ENCODE peak calls at places on chromosomes 1 and 21, in four cellular contexts. H, Q, G and D are unnamed samples. For H4K20me1, the result is how much of the 10 kb centered on the place peaks cover.

GRCh38 chr1:99849413-99849743 is 783 bp upstream of the AGL start:
- DNase-seq in H (peak), Q (peak), G (no peak), D (no peak)

GRCh38 chr1:39106949-39107740 is 81.0 kb downstream of the NDUFS5 start:
- DNase-seq in H (no peak), Q (no peak), G (no peak), D (peak)

GRCh38 chr21:46394819-46395152 is 63.9 kb upstream of the DIP2A start:
- DNase-seq in H (no peak), Q (no peak), G (no peak), D (no peak)

GRCh38 chr1:94110946-94111740 is 9.8 kb downstream of the ABCA4 start:
- DNase-seq in H (no peak), Q (no peak), G (no peak), D (no peak)

GRCh38 chr1:207240325-207241095 is 81.0 kb upstream of the CD55 start:
- DNase-seq in H (no peak), Q (peak), G (no peak), D (peak)

GRCh38 chr1:21337931-21338567 is 47.8 kb upstream of the ECE1 start:
- DNase-seq in H (no peak), Q (no peak), G (no peak), D (peak)

GRCh38 chr1:228471762-228472398 is 15.3 kb upstream of the RNF187 start:
- DNase-seq in H (peak), Q (peak), G (no peak), D (peak)

GRCh38 chr21:16070207-16070651 is 340.4 kb downstream of the USP25 start:
- DNase-seq in H (no peak), Q (no peak), G (no peak), D (no peak)

GRCh38 chr21:46065215-46065992 is 32.5 kb upstream of the COL6A2 start:
- DNase-seq in H (no peak), Q (no peak), G (no peak), D (no peak)

GRCh38 chr21:40842197-40842552 is 4.8 kb downstream of the DSCAM start:
- DNase-seq in H (no peak), Q (no peak), G (no peak), D (no peak)

GRCh38 chr1:114719424-114719787 is 2.8 kb upstream of the NRAS start:
- DNase-seq in H (no peak), Q (no peak), G (no peak), D (no peak)

GRCh38 chr1:11498956-11499824 is 20.2 kb downstream of the DISP3 start:
- DNase-seq in H (no peak), Q (no peak), G (peak), D (no peak)

GRCh38 chr1:2610036-2610720 is 22.6 kb downstream of the MMEL1 start:
- DNase-seq in H (no peak), Q (no peak), G (no peak), D (no peak)

GRCh38 chr1:117985239-117985638 is 55.7 kb downstream of the WDR3 start:
- DNase-seq in H (no peak), Q (no peak), G (no peak), D (no peak)

DNA sequence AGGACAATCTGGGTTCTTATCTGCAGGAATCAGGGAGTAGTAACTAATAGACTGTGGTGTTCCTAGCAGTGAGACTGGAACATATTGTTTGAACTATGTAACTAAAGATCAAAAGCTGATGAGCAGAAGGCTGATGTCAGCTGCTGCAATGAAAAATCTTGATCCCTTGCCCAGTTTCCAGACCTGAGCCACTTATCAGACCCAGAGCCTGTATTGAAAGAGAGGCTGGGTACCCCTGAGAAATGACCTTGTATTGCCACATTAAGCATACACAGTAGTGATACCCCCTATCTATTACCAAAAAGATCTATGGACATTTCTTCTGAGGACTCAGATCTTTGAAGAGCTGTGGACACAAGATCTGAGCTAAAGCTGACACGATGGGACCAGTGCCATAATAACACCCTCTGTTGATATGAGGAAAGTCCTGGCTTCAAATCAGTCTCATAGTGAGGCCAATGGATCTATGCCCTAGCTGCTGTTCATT is 178.0 kb upstream of the GALNT2 start:
- DNase-seq in H (no peak), Q (no peak), G (peak), D (no peak)
- TF ChIP-seq JUN in H (no peak), Q (no peak), G (no peak), D (no peak)

GRCh38 chr1:214615871-214616270 is 12.9 kb downstream of the CENPF start:
- DNase-seq in H (no peak), Q (no peak), G (no peak), D (peak)
- H4K20me1 ChIP-seq in H (under half), Q (under half), G (under half), D (under half)

GRCh38 chr1:37561794-37562132 is 5.0 kb downstream of the DNALI1 start:
- DNase-seq in H (peak), Q (peak), G (peak), D (peak)

GRCh38 chr1:37559080-37559479 is 2.3 kb downstream of the DNALI1 start:
- DNase-seq in H (no peak), Q (no peak), G (no peak), D (no peak)

GRCh38 chr1:37567023-37567422 is 10.3 kb downstream of the DNALI1 start:
- DNase-seq in H (no peak), Q (no peak), G (no peak), D (no peak)

GRCh38 chr1:37561096-37561793 is 4.5 kb downstream of the DNALI1 start:
- DNase-seq in H (no peak), Q (no peak), G (no peak), D (no peak)

GRCh38 chr1:37562984-37563383 is 6.2 kb downstream of the DNALI1 start:
- DNase-seq in H (peak), Q (no peak), G (no peak), D (no peak)
- TF ChIP-seq JUN in H (no peak), Q (no peak), G (no peak), D (no peak)

DNA sequence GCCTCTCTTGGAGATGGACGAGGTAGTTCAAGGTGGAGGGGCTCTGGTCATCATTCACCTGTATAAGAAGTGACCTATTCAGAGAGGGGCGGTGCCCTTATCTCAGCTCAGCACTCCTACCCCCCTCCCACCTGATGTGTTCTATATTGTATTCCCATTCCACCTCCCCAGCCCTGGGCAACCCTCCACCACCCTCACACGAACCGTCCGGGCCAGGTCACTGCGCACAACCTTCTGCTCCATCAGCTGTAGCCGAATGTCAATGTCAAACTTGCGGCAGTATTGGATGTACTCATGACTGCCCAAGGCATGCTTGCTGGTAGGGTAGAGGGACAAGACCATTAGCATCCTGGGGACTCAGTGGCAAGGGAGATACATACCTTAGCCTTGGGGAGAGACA is 34.3 kb downstream of the PIK3C2B start:
- DNase-seq in H (no peak), Q (no peak), G (no peak), D (no peak)
- H4K20me1 ChIP-seq in H (under half), Q (under half), G (under half), D (under half)

GRCh38 chr1:223223091-223223995 is 80.3 kb upstream of the TLR5 start:
- DNase-seq in H (no peak), Q (no peak), G (no peak), D (no peak)

GRCh38 chr1:223224465-223224864 is 81.4 kb upstream of the TLR5 start:
- DNase-seq in H (no peak), Q (no peak), G (no peak), D (no peak)

GRCh38 chr1:223219318-223219635 is 76.2 kb upstream of the TLR5 start:
- DNase-seq in H (no peak), Q (no peak), G (no peak), D (no peak)

GRCh38 chr1:223219846-223220610 is 77.0 kb upstream of the TLR5 start:
- DNase-seq in H (no peak), Q (no peak), G (no peak), D (no peak)

GRCh38 chr1:223221686-223222085 is 78.6 kb upstream of the TLR5 start:
- DNase-seq in H (no peak), Q (no peak), G (no peak), D (no peak)
- TF ChIP-seq JUN in H (no peak), Q (no peak), G (no peak), D (no peak)

GRCh38 chr21:30190554-30190953 is 23.9 kb upstream of the CLDN17 start:
- DNase-seq in H (no peak), Q (no peak), G (no peak), D (no peak)
- H4K20me1 ChIP-seq in H (under half), Q (under half), G (under half), D (under half)

GRCh38 chr1:14265515-14265914 is 333.0 kb upstream of the KAZN start:
- DNase-seq in H (no peak), Q (no peak), G (no peak), D (no peak)
- TF ChIP-seq JUN in H (no peak), Q (no peak), G (no peak), D (no peak)

GRCh38 chr21:34919406-34919805 is 129.7 kb downstream of the RUNX1 start:
- DNase-seq in H (no peak), Q (no peak), G (no peak), D (no peak)
- H4K20me1 ChIP-seq in H (under half), Q (under half), G (under half), D (under half)

DNA sequence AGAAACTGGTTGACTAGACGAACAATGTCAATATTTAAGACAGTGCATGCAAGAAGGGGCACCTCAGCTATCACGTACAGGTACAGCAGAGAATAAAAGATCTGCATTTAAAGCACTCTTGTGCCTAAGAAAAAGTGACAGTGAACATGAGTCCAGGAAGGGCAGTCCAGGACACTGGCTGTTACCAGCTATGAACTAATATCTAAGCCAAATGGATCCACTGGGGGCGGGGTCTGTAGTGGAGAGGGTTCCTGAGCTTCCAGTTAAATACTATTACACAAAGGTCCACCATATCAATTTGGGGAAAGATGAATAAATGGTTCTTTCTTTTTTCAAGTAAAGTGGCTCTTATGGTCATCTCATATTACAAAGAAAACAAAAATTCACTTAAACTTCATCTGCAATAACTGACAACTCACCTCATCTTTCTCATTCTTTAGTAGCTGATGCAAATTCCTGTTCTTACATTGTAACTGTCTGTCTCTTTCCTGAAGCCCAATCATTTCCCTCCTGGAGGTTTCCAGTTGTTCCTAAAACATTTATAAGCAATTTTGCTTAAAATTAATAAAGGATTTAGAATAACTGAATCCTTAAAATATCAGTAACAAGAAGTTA is 24.5 kb downstream of the SSX2IP start:
- DNase-seq in H (no peak), Q (no peak), G (no peak), D (no peak)
- TF ChIP-seq JUN in H (no peak), Q (no peak), G (no peak), D (no peak)